ENCODE peak calls at places on chromosomes 16 and 17, in six cellular contexts. A is epithelial cell of esophagus, U is astrocyte of the spinal cord, K is Panc1, D is GM13977, J is ascending aorta. F is an unnamed sample.

GRCh38 chr17:75557075-75557851 is 30.3 kb upstream of the MYO15B start:
- DNase-seq in A (no peak), J (no peak), U (peak), K (no peak), D (no peak), F (no peak)

GRCh38 chr17:55161935-55162555 is 102.7 kb upstream of the HLF start:
- DNase-seq in A (peak), J (no peak), D (no peak), K (no peak), U (peak), F (no peak)

GRCh38 chr17:60098578-60098977 is 19.9 kb upstream of the HEATR6 start:
- DNase-seq in D (no peak), U (no peak), A (no peak), K (no peak), J (no peak), F (no peak)

GRCh38 chr17:63740464-63741181 is 976 bp downstream of the STRADA start:
- DNase-seq in J (no peak), D (peak), A (peak), K (no peak), U (peak), F (peak)

GRCh38 chr16:68281368-68282063 is 17.2 kb downstream of the SLC7A6 start:
- DNase-seq in U (no peak), K (no peak), D (no peak), A (no peak), J (no peak), F (no peak)

GRCh38 chr17:11935734-11936406 is 61.4 kb downstream of the ZNF18 start:
- DNase-seq in U (peak), K (peak), J (no peak), A (peak), D (no peak), F (no peak)

GRCh38 chr17:78534492-78535284 is 42.5 kb downstream of the DNAH17 start:
- DNase-seq in D (no peak), U (no peak), A (no peak), J (no peak), K (no peak), F (no peak)

GRCh38 chr17:42107597-42108576 is 4.6 kb downstream of the DHX58 start:
- DNase-seq in U (peak), A (peak), D (peak), K (no peak), J (peak), F (peak)

GRCh38 chr17:66191607-66192377 is at the start of gene CEP112:
- DNase-seq in K (no peak), A (peak), J (peak), D (peak), U (peak), F (peak)

GRCh38 chr16:4321286-4322120 is 5.6 kb downstream of the GLIS2 start:
- DNase-seq in A (no peak), D (no peak), U (no peak), J (no peak), K (no peak), F (no peak)

GRCh38 chr17:3815925-3816324 is 14.9 kb upstream of the ITGAE start:
- DNase-seq in D (no peak), U (no peak), A (no peak), J (no peak), K (no peak), F (no peak)

GRCh38 chr16:63289834-63290460 is 1253.7 kb upstream of the CDH8 start:
- DNase-seq in A (peak), K (peak), D (peak), U (peak), J (no peak), F (peak)
- TF ChIP-seq CTCF in A (peak), K (peak), D (peak), U (peak), J (no peak), F (peak)

DNA sequence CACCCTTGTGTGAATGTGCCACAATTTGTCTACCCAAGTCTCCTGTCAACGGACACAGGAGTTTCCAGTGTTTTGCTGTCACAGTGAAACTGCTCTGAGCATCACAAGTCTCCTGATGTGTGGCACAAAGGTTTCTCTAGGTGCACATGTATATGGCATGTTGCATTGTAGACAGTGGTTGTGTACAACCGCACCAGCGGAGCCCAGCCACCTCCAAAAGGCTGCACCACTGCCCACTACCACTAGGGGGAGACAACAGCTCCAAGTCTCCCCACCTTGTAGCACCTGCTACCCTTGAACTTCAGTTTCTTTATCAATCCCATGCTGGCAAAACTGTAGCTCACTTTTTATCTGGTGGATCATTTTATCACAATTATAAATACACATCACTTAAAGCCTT is 95.5 kb upstream of the ZNF469 start:
- DNase-seq in K (no peak), U (no peak), D (no peak), A (no peak), J (no peak), F (no peak)
- TF ChIP-seq CTCF in K (peak), U (peak), D (peak), A (peak), J (no peak), F (peak)

GRCh38 chr17:81034168-81034777 is 678 bp upstream of the BAIAP2 start:
- DNase-seq in U (no peak), K (no peak), J (no peak), A (no peak), D (no peak), F (no peak)
- TF ChIP-seq CTCF in U (no peak), K (no peak), J (no peak), A (no peak), D (no peak), F (no peak)

GRCh38 chr16:30526823-30527634 is 663 bp upstream of the ZNF768 start:
- DNase-seq in A (peak), U (peak), J (peak), K (peak), D (peak), F (peak)
- TF ChIP-seq CTCF in A (peak), U (peak), J (peak), K (no peak), D (peak), F (peak)

DNA sequence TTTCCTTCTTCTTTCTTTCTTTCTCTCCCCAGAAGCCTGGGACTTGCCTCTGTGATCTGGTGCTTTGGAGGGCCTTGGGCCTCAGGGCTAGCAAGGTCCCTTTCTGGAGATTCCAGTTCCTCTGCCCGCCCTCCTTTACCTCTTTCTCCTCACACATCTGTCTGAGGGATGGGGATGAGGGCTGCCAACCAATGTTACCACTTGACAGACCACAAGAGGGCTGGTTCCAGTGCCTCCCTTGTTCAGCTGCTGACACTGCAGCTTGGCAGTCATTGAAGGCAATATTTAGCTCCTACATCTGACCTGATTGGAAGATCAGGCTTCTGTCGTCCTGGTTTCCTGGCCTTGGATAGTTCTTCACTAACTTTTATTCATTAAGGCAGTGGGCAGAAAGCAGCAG is 3.6 kb upstream of the ZNF652 start:
- DNase-seq in D (no peak), U (peak), A (peak), J (peak), K (no peak), F (no peak)
- TF ChIP-seq CTCF in D (no peak), U (peak), A (peak), J (no peak), K (peak), F (no peak)

DNA sequence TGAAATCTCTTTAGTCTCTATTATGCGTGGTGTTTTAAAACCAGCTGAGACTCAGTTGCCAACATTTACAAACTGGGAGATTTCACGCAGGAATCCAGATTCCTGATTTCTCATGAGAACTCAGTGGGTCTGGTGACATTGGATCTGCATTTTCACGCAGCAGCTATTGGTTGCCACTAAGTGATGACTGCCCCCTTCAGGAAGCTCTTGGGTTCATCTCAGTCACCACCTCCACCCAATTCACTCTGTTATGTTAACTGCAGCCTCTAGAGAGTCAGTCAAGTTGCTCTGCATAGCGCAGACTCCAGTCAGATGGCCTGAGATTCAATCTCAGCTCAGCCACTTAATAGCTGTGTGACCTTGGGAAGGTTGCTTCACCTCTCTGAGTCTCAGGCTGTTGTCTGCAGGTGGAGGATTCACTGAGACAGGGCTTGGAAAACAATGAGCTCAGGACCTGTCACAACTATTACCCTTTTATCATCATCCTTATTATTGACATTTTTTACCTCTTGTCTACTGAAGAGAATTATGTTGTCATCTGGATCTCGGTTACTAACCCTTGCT is 6.4 kb downstream of the SHISA9 start:
- DNase-seq in U (no peak), D (peak), K (no peak), J (no peak), A (no peak), F (no peak)
- TF ChIP-seq CTCF in U (no peak), D (peak), K (no peak), J (no peak), A (no peak), F (no peak)

GRCh38 chr17:69390735-69391501 is 23.6 kb upstream of the MAP2K6 start:
- DNase-seq in A (no peak), U (no peak), K (no peak), J (no peak), D (no peak), F (no peak)

GRCh38 chr17:69388791-69389442 is 25.6 kb upstream of the MAP2K6 start:
- DNase-seq in U (no peak), A (no peak), D (no peak), K (no peak), J (no peak), F (no peak)
- TF ChIP-seq CTCF in U (no peak), A (no peak), D (no peak), K (no peak), J (no peak), F (no peak)

F was measured in GM10248.